ENCODE peak calls at places on chromosomes 16 and 17, in four cellular contexts. One of them, this sample, is unnamed. For H3K36me3, the result is how much of the 10 kb centered on the place peaks cover.

GRCh38 chr17:72565006-72565405 is 444.2 kb downstream of the SOX9 start:
- DNase-seq in heart right ventricle: no peak
- DNase-seq in aorta: no peak
- DNase-seq in Panc1: no peak
- DNase-seq in this sample: no peak

GRCh38 chr16:24988593-24989338 is 26.4 kb downstream of the ARHGAP17 start:
- DNase-seq in heart right ventricle: no peak
- DNase-seq in aorta: no peak
- DNase-seq in Panc1: no peak
- DNase-seq in this sample: peak

GRCh38 chr16:54538241-54538640 is 251.7 kb upstream of the IRX3 start:
- DNase-seq in heart right ventricle: no peak
- DNase-seq in aorta: no peak
- DNase-seq in Panc1: no peak
- DNase-seq in this sample: no peak

GRCh38 chr17:36722121-36722902 is 120.9 kb downstream of the MRM1 start:
- DNase-seq in heart right ventricle: peak
- DNase-seq in aorta: peak
- DNase-seq in Panc1: no peak
- DNase-seq in this sample: no peak

GRCh38 chr17:69809331-69809730 is 265.7 kb upstream of the KCNJ16 start:
- DNase-seq in heart right ventricle: no peak
- DNase-seq in aorta: no peak
- DNase-seq in Panc1: no peak
- DNase-seq in this sample: no peak

GRCh38 chr17:54887787-54888186 is 12.9 kb upstream of the TOM1L1 start:
- DNase-seq in heart right ventricle: no peak
- DNase-seq in aorta: no peak
- DNase-seq in Panc1: no peak
- DNase-seq in this sample: no peak

GRCh38 chr16:86457621-86458456 is 52.5 kb upstream of the FOXF1 start:
- DNase-seq in heart right ventricle: no peak
- DNase-seq in aorta: no peak
- DNase-seq in Panc1: no peak
- DNase-seq in this sample: no peak

GRCh38 chr16:51236583-51236982 is 85.5 kb upstream of the SALL1 start:
- DNase-seq in heart right ventricle: no peak
- DNase-seq in aorta: no peak
- DNase-seq in Panc1: no peak
- DNase-seq in this sample: no peak

GRCh38 chr17:73431401-73432205 is 119.8 kb upstream of the CDC42EP4 start:
- DNase-seq in heart right ventricle: no peak
- DNase-seq in aorta: peak
- DNase-seq in Panc1: no peak
- DNase-seq in this sample: no peak

GRCh38 chr16:52549011-52549692 is 2.2 kb upstream of the TOX3 start:
- DNase-seq in heart right ventricle: no peak
- DNase-seq in aorta: no peak
- DNase-seq in Panc1: no peak
- DNase-seq in this sample: no peak

GRCh38 chr17:66904760-66905637 is 59.5 kb upstream of the CACNG4 start:
- DNase-seq in heart right ventricle: no peak
- DNase-seq in aorta: no peak
- DNase-seq in Panc1: no peak
- DNase-seq in this sample: no peak

GRCh38 chr17:19418312-19418992 is 7.4 kb downstream of the RNF112 start:
- DNase-seq in heart right ventricle: no peak
- DNase-seq in aorta: no peak
- DNase-seq in Panc1: no peak
- DNase-seq in this sample: no peak

GRCh38 chr17:733743-734142 is 1.3 kb downstream of the TLCD3A start:
- DNase-seq in heart right ventricle: no peak
- DNase-seq in aorta: no peak
- DNase-seq in Panc1: no peak
- DNase-seq in this sample: no peak

GRCh38 chr17:73546770-73547345 is 97.4 kb downstream of the SDK2 start:
- DNase-seq in heart right ventricle: peak
- DNase-seq in aorta: no peak
- DNase-seq in Panc1: no peak
- DNase-seq in this sample: peak

GRCh38 chr16:15523092-15523541 is 88.7 kb downstream of the BMERB1 start:
- DNase-seq in heart right ventricle: peak
- DNase-seq in aorta: no peak
- DNase-seq in Panc1: no peak
- DNase-seq in this sample: no peak

GRCh38 chr17:27974531-27975145 is 67.8 kb upstream of the NLK start:
- DNase-seq in heart right ventricle: no peak
- DNase-seq in aorta: no peak
- DNase-seq in Panc1: no peak
- DNase-seq in this sample: no peak

GRCh38 chr16:49651980-49652379 is 203.9 kb downstream of the ZNF423 start:
- DNase-seq in heart right ventricle: no peak
- DNase-seq in aorta: peak
- DNase-seq in Panc1: no peak
- DNase-seq in this sample: no peak

GRCh38 chr17:79627184-79627765 is 16.4 kb upstream of the RBFOX3 start:
- DNase-seq in heart right ventricle: no peak
- DNase-seq in aorta: peak
- DNase-seq in Panc1: no peak
- DNase-seq in this sample: peak

GRCh38 chr16:15553313-15554088 is 89.5 kb downstream of the MARF1 start:
- DNase-seq in heart right ventricle: no peak
- DNase-seq in aorta: no peak
- DNase-seq in Panc1: no peak
- DNase-seq in this sample: no peak

GRCh38 chr16:25256821-25257503 is 683 bp downstream of the ZKSCAN2 start:
- DNase-seq in heart right ventricle: no peak
- DNase-seq in aorta: no peak
- DNase-seq in Panc1: peak
- DNase-seq in this sample: no peak

GRCh38 chr16:66578596-66579531 is at the start of gene CMTM2:
- DNase-seq in heart right ventricle: no peak
- DNase-seq in aorta: no peak
- DNase-seq in Panc1: no peak
- DNase-seq in this sample: peak

GRCh38 chr16:85833540-85833914 is 34.0 kb downstream of the COX4I1 start:
- DNase-seq in heart right ventricle: no peak
- DNase-seq in aorta: peak
- DNase-seq in Panc1: no peak
- DNase-seq in this sample: no peak

GRCh38 chr17:79461041-79461440 is 149.8 kb downstream of the RBFOX3 start:
- DNase-seq in heart right ventricle: no peak
- DNase-seq in aorta: no peak
- DNase-seq in Panc1: no peak
- DNase-seq in this sample: no peak

DNA sequence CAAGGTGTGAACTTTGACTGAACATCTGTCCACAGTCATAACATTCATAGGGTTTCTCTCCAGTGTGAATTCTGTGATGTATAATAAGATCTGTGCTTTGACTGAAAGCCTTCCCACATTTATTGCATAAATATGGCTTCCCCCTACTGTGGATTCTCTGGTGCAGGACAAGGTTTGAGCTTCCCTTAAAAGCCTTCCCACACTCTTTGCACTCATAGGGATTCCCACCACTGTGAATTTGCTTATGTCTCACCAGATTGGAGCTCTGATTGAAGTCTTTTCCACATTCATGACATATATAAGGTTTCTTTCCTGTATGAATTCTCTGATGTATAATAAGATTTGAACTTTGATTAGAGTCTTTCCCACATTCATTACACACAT is 8.3 kb downstream of the ZNF594 start:
- DNase-seq in heart right ventricle: no peak
- DNase-seq in aorta: no peak
- DNase-seq in Panc1: no peak
- DNase-seq in this sample: no peak
- H3K36me3 ChIP-seq in heart right ventricle: half or more
- H3K36me3 ChIP-seq in aorta: under half
- H3K36me3 ChIP-seq in Panc1: under half
- H3K36me3 ChIP-seq in this sample: under half

DNA sequence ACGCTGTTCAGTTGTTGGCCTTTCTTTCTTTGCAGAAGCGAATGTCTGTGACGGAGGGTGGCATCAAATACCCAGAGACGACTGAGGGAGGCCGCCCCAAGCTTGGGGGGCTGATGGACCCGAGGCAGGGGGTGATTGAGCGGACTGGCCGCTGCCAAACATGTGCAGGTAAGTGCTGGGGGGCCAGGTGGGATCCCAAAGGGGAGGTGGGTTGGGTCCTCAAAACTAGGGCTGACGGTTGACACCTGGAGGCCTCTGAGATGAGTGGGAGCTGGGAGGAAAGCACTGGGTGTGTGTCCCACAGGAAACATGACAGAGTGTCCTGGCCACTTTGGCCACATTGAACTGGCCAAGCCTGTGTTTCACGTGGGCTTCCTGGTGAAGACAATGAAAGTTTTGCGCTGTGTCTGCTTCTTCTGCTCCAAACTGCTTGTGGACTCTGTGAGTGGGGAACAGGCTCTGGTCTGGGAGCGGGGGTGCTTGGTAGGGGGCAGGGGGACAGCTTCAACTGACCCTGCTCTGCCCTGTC is 11.8 kb downstream of the POLR2A start:
- DNase-seq in heart right ventricle: no peak
- DNase-seq in aorta: no peak
- DNase-seq in Panc1: no peak
- DNase-seq in this sample: no peak
- H3K36me3 ChIP-seq in heart right ventricle: half or more
- H3K36me3 ChIP-seq in aorta: under half
- H3K36me3 ChIP-seq in Panc1: under half
- H3K36me3 ChIP-seq in this sample: half or more

DNA sequence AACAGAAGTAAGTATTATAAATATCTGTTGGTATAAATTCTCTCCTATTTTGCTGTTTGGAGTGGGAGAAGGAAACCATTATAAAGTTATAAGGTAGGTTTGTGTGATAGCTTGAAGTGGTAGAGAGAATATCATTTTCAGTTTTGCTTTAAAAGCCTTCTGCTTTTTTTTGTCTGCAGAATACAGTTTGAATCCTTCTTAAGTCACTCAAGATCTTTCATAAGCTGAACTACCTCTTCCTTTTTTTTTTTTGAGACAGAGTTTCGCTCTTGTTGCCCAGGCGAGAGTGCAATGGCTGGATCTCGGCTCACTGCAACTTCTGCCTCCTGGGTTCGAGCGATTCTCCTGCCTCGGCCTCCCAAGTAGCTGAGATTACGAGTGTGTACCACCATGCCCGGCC is 9.0 kb downstream of the ATAD5 start:
- DNase-seq in heart right ventricle: no peak
- DNase-seq in aorta: no peak
- DNase-seq in Panc1: no peak
- DNase-seq in this sample: no peak
- H3K36me3 ChIP-seq in heart right ventricle: under half
- H3K36me3 ChIP-seq in aorta: under half
- H3K36me3 ChIP-seq in Panc1: under half
- H3K36me3 ChIP-seq in this sample: half or more

GRCh38 chr16:552171-552570 is 8.0 kb upstream of the PRR35 start:
- DNase-seq in heart right ventricle: no peak
- DNase-seq in aorta: no peak
- DNase-seq in Panc1: no peak
- DNase-seq in this sample: no peak
- H3K36me3 ChIP-seq in heart right ventricle: under half
- H3K36me3 ChIP-seq in aorta: under half
- H3K36me3 ChIP-seq in Panc1: under half
- H3K36me3 ChIP-seq in this sample: under half

GRCh38 chr16:56591377-56592060 is 2.2 kb downstream of the MT3 start:
- DNase-seq in heart right ventricle: no peak
- DNase-seq in aorta: no peak
- DNase-seq in Panc1: no peak
- DNase-seq in this sample: no peak

GRCh38 chr16:56589141-56590039 is at the start of gene MT3:
- DNase-seq in heart right ventricle: peak
- DNase-seq in aorta: no peak
- DNase-seq in Panc1: no peak
- DNase-seq in this sample: no peak

GRCh38 chr16:56584276-56584675 is 5.1 kb upstream of the MT3 start:
- DNase-seq in heart right ventricle: no peak
- DNase-seq in aorta: no peak
- DNase-seq in Panc1: no peak
- DNase-seq in this sample: no peak

GRCh38 chr16:56593573-56594291 is 4.4 kb downstream of the MT3 start:
- DNase-seq in heart right ventricle: no peak
- DNase-seq in aorta: no peak
- DNase-seq in Panc1: no peak
- DNase-seq in this sample: no peak

DNA sequence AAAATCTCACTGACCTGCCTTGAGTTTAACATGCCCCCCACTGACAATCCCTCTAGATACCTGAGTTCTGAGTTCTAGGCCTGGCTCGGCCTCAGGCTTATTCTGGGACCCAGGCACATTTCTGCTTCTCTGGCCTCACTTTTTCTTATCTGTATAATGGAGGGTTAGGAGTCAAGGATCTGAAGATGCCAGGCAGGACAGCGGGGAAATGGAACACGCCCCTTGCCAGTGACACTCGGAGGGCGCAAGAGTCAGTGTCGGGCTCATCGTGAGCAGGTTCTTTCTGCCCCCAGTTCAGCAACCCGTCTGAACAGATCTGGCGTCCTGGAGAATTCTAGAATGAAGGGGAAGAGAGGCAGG is 567 bp upstream of the MT3 start:
- DNase-seq in heart right ventricle: no peak
- DNase-seq in aorta: no peak
- DNase-seq in Panc1: no peak
- DNase-seq in this sample: no peak
- H3K36me3 ChIP-seq in heart right ventricle: under half
- H3K36me3 ChIP-seq in aorta: under half
- H3K36me3 ChIP-seq in Panc1: under half
- H3K36me3 ChIP-seq in this sample: under half

DNA sequence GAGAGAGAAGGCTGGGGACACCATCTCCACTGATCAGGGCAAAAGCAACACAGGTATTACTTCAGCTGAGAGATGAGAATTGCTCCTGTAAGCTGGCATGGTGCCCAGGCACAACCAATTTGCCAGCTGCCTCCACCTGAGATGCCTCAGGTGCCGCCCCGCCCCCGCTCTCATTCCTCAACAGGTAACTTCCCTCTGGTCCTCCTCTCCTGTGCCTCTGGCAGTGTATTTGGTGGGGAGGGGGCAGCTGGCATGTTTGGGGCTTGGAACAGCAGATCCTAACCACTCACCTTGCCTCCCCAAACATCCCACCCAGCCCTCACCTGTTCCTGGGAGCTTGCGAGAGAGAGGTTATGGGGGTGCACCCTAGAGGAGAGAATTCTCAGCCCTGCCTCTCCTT is 2.9 kb upstream of the SRCIN1 start:
- DNase-seq in heart right ventricle: no peak
- DNase-seq in aorta: no peak
- DNase-seq in Panc1: no peak
- DNase-seq in this sample: peak
- H3K36me3 ChIP-seq in heart right ventricle: under half
- H3K36me3 ChIP-seq in aorta: under half
- H3K36me3 ChIP-seq in Panc1: under half
- H3K36me3 ChIP-seq in this sample: under half

GRCh38 chr16:14238756-14239155 is 167.6 kb downstream of the MRTFB start:
- DNase-seq in heart right ventricle: no peak
- DNase-seq in aorta: no peak
- DNase-seq in Panc1: no peak
- DNase-seq in this sample: no peak
- H3K36me3 ChIP-seq in heart right ventricle: half or more
- H3K36me3 ChIP-seq in aorta: under half
- H3K36me3 ChIP-seq in Panc1: under half
- H3K36me3 ChIP-seq in this sample: under half

GRCh38 chr17:60457148-60457547 is 34.9 kb downstream of the CHCT1 start:
- DNase-seq in heart right ventricle: no peak
- DNase-seq in aorta: no peak
- DNase-seq in Panc1: no peak
- DNase-seq in this sample: no peak
- H3K36me3 ChIP-seq in heart right ventricle: half or more
- H3K36me3 ChIP-seq in aorta: under half
- H3K36me3 ChIP-seq in Panc1: under half
- H3K36me3 ChIP-seq in this sample: half or more

This sample was measured in RWPE2.